ENCODE peak calls at places on chromosomes 4 and X, in five cellular contexts. G, T, Y, A and P are unnamed samples.
A peak's percentile ranks its signal among the peaks of the same experiment; 100 is the strongest.

GRCh38 chr4:168197926-168198325 is 105.6 kb downstream of the ANXA10 start:
- DNase-seq in T (no peak), G (no peak), Y (no peak), A (no peak), P (no peak)

GRCh38 chr4:184961693-184962092 is 56.6 kb upstream of the HELT start:
- DNase-seq in G (no peak), T (no peak), A (no peak), Y (peak; percentile 32), P (peak; percentile 57)

GRCh38 chr4:6618386-6619115 is 21.9 kb upstream of the MRFAP1 start:
- DNase-seq in G (no peak), Y (no peak), A (no peak), T (no peak), P (no peak)

GRCh38 chr4:138310991-138311390 is 68.8 kb upstream of the SLC7A11 start:
- DNase-seq in A (no peak), Y (no peak), G (no peak), T (no peak), P (no peak)

GRCh38 chrX:153498453-153498852 is 3.7 kb downstream of the BGN start:
- DNase-seq in Y (no peak), A (no peak), T (no peak), G (no peak), P (no peak)

GRCh38 chr4:80202190-80202711 is 4.9 kb downstream of the PRDM8 start:
- DNase-seq in G (peak; percentile 73), A (no peak), T (peak; percentile 79), Y (peak; percentile 91), P (peak; percentile 77)

GRCh38 chr4:113693993-113694392 is 67.5 kb downstream of the CAMK2D start:
- DNase-seq in A (no peak), T (no peak), Y (no peak), G (no peak), P (no peak)

GRCh38 chrX:35416783-35417182 is 381.4 kb upstream of the MAGEB16 start:
- DNase-seq in A (no peak), Y (no peak), G (no peak), T (no peak), P (no peak)

GRCh38 chr4:80257851-80258250 is 8.6 kb upstream of the FGF5 start:
- DNase-seq in Y (no peak), A (no peak), G (no peak), T (no peak), P (no peak)

GRCh38 chr4:2803624-2804448 is 11.0 kb downstream of the SH3BP2 start:
- DNase-seq in Y (no peak), A (no peak), G (no peak), T (no peak), P (peak; percentile 73)

GRCh38 chr4:33407496-33407895 is 2687.3 kb downstream of the PCDH7 start:
- DNase-seq in Y (no peak), T (no peak), G (no peak), A (no peak), P (no peak)

GRCh38 chrX:71056857-71057256 is 11.3 kb downstream of the SNX12 start:
- DNase-seq in A (no peak), G (no peak), T (no peak), Y (no peak), P (no peak)

GRCh38 chr4:140579278-140579677 is 10.5 kb upstream of the UCP1 start:
- DNase-seq in T (no peak), Y (no peak), A (no peak), G (no peak), P (no peak)

GRCh38 chr4:53644607-53645006 is 53.3 kb upstream of the LNX1 start:
- DNase-seq in G (no peak), A (no peak), T (no peak), Y (no peak), P (peak; percentile 77)

GRCh38 chr4:145815626-145816025 is 123.0 kb downstream of the ZNF827 start:
- DNase-seq in G (no peak), A (no peak), T (no peak), Y (no peak), P (no peak)